ENCODE peak calls at places on chromosomes 12 and 14, in five cellular contexts. One of them, this sample, is unnamed.

GRCh38 chr12:13609874-13610273 is 371.5 kb downstream of the GRIN2B start:
- DNase-seq in tibial artery: no peak
- DNase-seq in IMR-90: no peak
- DNase-seq in Peyer's patch: no peak
- DNase-seq in kidney epithelial cell: no peak
- DNase-seq in this sample: no peak

GRCh38 chr14:91744068-91744480 is 12.2 kb upstream of the CATSPERB start:
- DNase-seq in Peyer's patch: no peak
- DNase-seq in tibial artery: no peak
- DNase-seq in kidney epithelial cell: no peak
- DNase-seq in IMR-90: no peak
- DNase-seq in this sample: peak; percentile 88

GRCh38 chr12:132327351-132328171 is 1.8 kb downstream of the GALNT9 start:
- DNase-seq in tibial artery: no peak
- DNase-seq in kidney epithelial cell: peak; percentile 55
- DNase-seq in Peyer's patch: no peak
- DNase-seq in IMR-90: peak; percentile 82
- DNase-seq in this sample: peak; percentile 28

GRCh38 chr12:94169966-94170689 is 21.8 kb downstream of the PLXNC1 start:
- DNase-seq in kidney epithelial cell: no peak
- DNase-seq in Peyer's patch: no peak
- DNase-seq in IMR-90: no peak
- DNase-seq in tibial artery: no peak
- DNase-seq in this sample: no peak

GRCh38 chr14:21236948-21237797 is 32.1 kb downstream of the HNRNPC start:
- DNase-seq in IMR-90: no peak
- DNase-seq in kidney epithelial cell: no peak
- DNase-seq in tibial artery: no peak
- DNase-seq in Peyer's patch: no peak
- DNase-seq in this sample: no peak

GRCh38 chr14:105863296-105864108 is 337.1 kb downstream of the TMEM121 start:
- DNase-seq in Peyer's patch: no peak
- DNase-seq in tibial artery: peak; percentile 54
- DNase-seq in kidney epithelial cell: no peak
- DNase-seq in IMR-90: no peak
- DNase-seq in this sample: no peak

GRCh38 chr14:62071029-62071428 is 308.8 kb downstream of the SNAPC1 start:
- DNase-seq in kidney epithelial cell: no peak
- DNase-seq in IMR-90: peak; percentile 8
- DNase-seq in tibial artery: no peak
- DNase-seq in Peyer's patch: no peak
- DNase-seq in this sample: no peak

GRCh38 chr14:53538316-53538851 is 385.3 kb upstream of the DDHD1 start:
- DNase-seq in tibial artery: no peak
- DNase-seq in IMR-90: peak; percentile 60
- DNase-seq in Peyer's patch: no peak
- DNase-seq in kidney epithelial cell: no peak
- DNase-seq in this sample: no peak

GRCh38 chr14:68797180-68797670 is 4.4 kb upstream of the ZFP36L1 start:
- DNase-seq in Peyer's patch: peak; percentile 15
- DNase-seq in kidney epithelial cell: no peak
- DNase-seq in IMR-90: no peak
- DNase-seq in tibial artery: no peak
- DNase-seq in this sample: no peak

GRCh38 chr12:49330032-49330619 is 6.9 kb downstream of the C1QL4 start:
- DNase-seq in tibial artery: no peak
- DNase-seq in IMR-90: no peak
- DNase-seq in Peyer's patch: no peak
- DNase-seq in kidney epithelial cell: no peak
- DNase-seq in this sample: no peak

GRCh38 chr12:13799574-13799973 is 181.8 kb downstream of the GRIN2B start:
- DNase-seq in kidney epithelial cell: no peak
- DNase-seq in IMR-90: no peak
- DNase-seq in Peyer's patch: no peak
- DNase-seq in tibial artery: no peak
- DNase-seq in this sample: no peak

GRCh38 chr14:68677901-68678300 is 115.0 kb downstream of the ZFP36L1 start:
- DNase-seq in kidney epithelial cell: no peak
- DNase-seq in Peyer's patch: no peak
- DNase-seq in IMR-90: no peak
- DNase-seq in tibial artery: peak; percentile 29
- DNase-seq in this sample: no peak

GRCh38 chr14:89327771-89328212 is 89.2 kb downstream of the FOXN3 start:
- DNase-seq in kidney epithelial cell: no peak
- DNase-seq in tibial artery: no peak
- DNase-seq in IMR-90: peak; percentile 71
- DNase-seq in Peyer's patch: no peak
- DNase-seq in this sample: no peak

GRCh38 chr14:93006484-93007128 is 83.7 kb downstream of the CHGA start:
- DNase-seq in kidney epithelial cell: no peak
- DNase-seq in IMR-90: no peak
- DNase-seq in Peyer's patch: no peak
- DNase-seq in tibial artery: no peak
- DNase-seq in this sample: no peak

GRCh38 chr12:19643635-19644034 is 204.3 kb downstream of the AEBP2 start:
- DNase-seq in tibial artery: no peak
- DNase-seq in IMR-90: peak; percentile 68
- DNase-seq in Peyer's patch: no peak
- DNase-seq in kidney epithelial cell: peak; percentile 19
- DNase-seq in this sample: peak; percentile 57

GRCh38 chr14:39977198-39977597 is 545.0 kb upstream of the FBXO33 start:
- DNase-seq in IMR-90: no peak
- DNase-seq in tibial artery: no peak
- DNase-seq in kidney epithelial cell: no peak
- DNase-seq in Peyer's patch: no peak
- DNase-seq in this sample: no peak

GRCh38 chr12:2154050-2154449 is 101.3 kb downstream of the CACNA1C start:
- DNase-seq in kidney epithelial cell: no peak
- DNase-seq in Peyer's patch: no peak
- DNase-seq in tibial artery: no peak
- DNase-seq in IMR-90: peak; percentile 88
- DNase-seq in this sample: no peak

GRCh38 chr14:85529803-85530574 is at the start of gene FLRT2:
- DNase-seq in kidney epithelial cell: no peak
- DNase-seq in Peyer's patch: no peak
- DNase-seq in IMR-90: peak; percentile 44
- DNase-seq in tibial artery: peak; percentile 80
- DNase-seq in this sample: peak; percentile 54

GRCh38 chr14:74963705-74964271 is 8.4 kb upstream of the PGF start:
- DNase-seq in Peyer's patch: no peak
- DNase-seq in kidney epithelial cell: no peak
- DNase-seq in IMR-90: peak; percentile 76
- DNase-seq in tibial artery: no peak
- DNase-seq in this sample: peak; percentile 86

GRCh38 chr12:54959291-54960018 is 25.1 kb downstream of the TESPA1 start:
- DNase-seq in tibial artery: no peak
- DNase-seq in Peyer's patch: no peak
- DNase-seq in kidney epithelial cell: no peak
- DNase-seq in IMR-90: no peak
- DNase-seq in this sample: peak; percentile 63

GRCh38 chr12:105343836-105344235 is 13.3 kb downstream of the C12orf75 start:
- DNase-seq in kidney epithelial cell: no peak
- DNase-seq in Peyer's patch: no peak
- DNase-seq in IMR-90: no peak
- DNase-seq in tibial artery: no peak
- DNase-seq in this sample: no peak

GRCh38 chr12:25806271-25806670 is 152.2 kb upstream of the RASSF8 start:
- DNase-seq in kidney epithelial cell: no peak
- DNase-seq in Peyer's patch: no peak
- DNase-seq in tibial artery: no peak
- DNase-seq in IMR-90: peak; percentile 72
- DNase-seq in this sample: peak; percentile 33

GRCh38 chr12:127191124-127191523 is 1075.8 kb upstream of the TMEM132C start:
- DNase-seq in IMR-90: peak; percentile 74
- DNase-seq in kidney epithelial cell: peak; percentile 37
- DNase-seq in Peyer's patch: no peak
- DNase-seq in tibial artery: no peak
- DNase-seq in this sample: peak; percentile 86

GRCh38 chr14:65043893-65044595 is 57.3 kb downstream of the FNTB start:
- DNase-seq in kidney epithelial cell: no peak
- DNase-seq in IMR-90: no peak
- DNase-seq in Peyer's patch: no peak
- DNase-seq in tibial artery: no peak
- DNase-seq in this sample: no peak

GRCh38 chr12:28390716-28391452 is 200.6 kb downstream of the CCDC91 start:
- DNase-seq in IMR-90: peak; percentile 52
- DNase-seq in Peyer's patch: no peak
- DNase-seq in tibial artery: no peak
- DNase-seq in kidney epithelial cell: no peak
- DNase-seq in this sample: no peak

GRCh38 chr14:22008098-22008412 is 334.4 kb upstream of the OR4E1 start:
- DNase-seq in Peyer's patch: no peak
- DNase-seq in tibial artery: no peak
- DNase-seq in kidney epithelial cell: no peak
- DNase-seq in IMR-90: no peak
- DNase-seq in this sample: no peak

GRCh38 chr14:68814376-68815287 is 21.8 kb upstream of the ZFP36L1 start:
- DNase-seq in IMR-90: peak; percentile 68
- DNase-seq in Peyer's patch: peak; percentile 90
- DNase-seq in tibial artery: no peak
- DNase-seq in kidney epithelial cell: peak; percentile 80
- DNase-seq in this sample: no peak

GRCh38 chr12:58873496-58873895 is 46.8 kb downstream of the LRIG3 start:
- DNase-seq in IMR-90: no peak
- DNase-seq in Peyer's patch: no peak
- DNase-seq in tibial artery: no peak
- DNase-seq in kidney epithelial cell: peak; percentile 87
- DNase-seq in this sample: no peak

GRCh38 chr12:58877243-58877743 is 43.0 kb downstream of the LRIG3 start:
- DNase-seq in IMR-90: peak; percentile 100
- DNase-seq in tibial artery: no peak
- DNase-seq in kidney epithelial cell: peak; percentile 100
- DNase-seq in Peyer's patch: no peak
- DNase-seq in this sample: peak; percentile 100

DNA sequence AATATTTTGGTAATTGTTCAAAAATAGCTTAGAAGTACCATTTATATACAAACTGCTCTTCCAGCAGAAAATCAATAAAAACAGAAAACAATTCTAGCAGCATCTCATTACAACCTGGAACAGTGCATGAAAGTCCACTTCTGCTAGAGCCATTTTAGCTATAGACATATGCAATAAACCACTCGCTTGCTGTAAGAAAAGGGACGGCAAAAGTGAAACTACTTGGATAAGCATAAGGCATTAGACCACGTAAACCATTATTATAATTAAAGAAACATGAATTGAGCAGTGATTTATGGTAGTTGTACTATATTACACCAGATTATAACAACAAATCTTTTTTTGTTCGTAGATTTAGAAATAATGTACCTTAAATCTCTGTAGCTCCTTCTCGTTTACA is 48.7 kb downstream of the LRIG3 start:
- DNase-seq in tibial artery: no peak
- DNase-seq in Peyer's patch: no peak
- DNase-seq in IMR-90: no peak
- DNase-seq in kidney epithelial cell: no peak
- DNase-seq in this sample: no peak
- H3K36me3 ChIP-seq in tibial artery: peaks cover 54% of the 10 kb centered on the region
- H3K36me3 ChIP-seq in Peyer's patch: no peaks in the 10 kb centered on the region
- H3K36me3 ChIP-seq in IMR-90: peaks cover 48% of the 10 kb centered on the region
- H3K36me3 ChIP-seq in kidney epithelial cell: peaks cover 4% of the 10 kb centered on the region
- H3K36me3 ChIP-seq in this sample: peaks cover 27% of the 10 kb centered on the region

GRCh38 chr12:23887055-23887835 is 62.2 kb downstream of the SOX5 start:
- DNase-seq in Peyer's patch: no peak
- DNase-seq in kidney epithelial cell: no peak
- DNase-seq in tibial artery: no peak
- DNase-seq in IMR-90: no peak
- DNase-seq in this sample: peak; percentile 8

GRCh38 chr12:23889069-23889440 is 60.4 kb downstream of the SOX5 start:
- DNase-seq in IMR-90: no peak
- DNase-seq in tibial artery: no peak
- DNase-seq in kidney epithelial cell: no peak
- DNase-seq in Peyer's patch: no peak
- DNase-seq in this sample: no peak

GRCh38 chr12:23888396-23889068 is 60.9 kb downstream of the SOX5 start:
- DNase-seq in Peyer's patch: no peak
- DNase-seq in IMR-90: no peak
- DNase-seq in tibial artery: no peak
- DNase-seq in kidney epithelial cell: no peak
- DNase-seq in this sample: no peak

GRCh38 chr12:23893611-23894010 is 55.9 kb downstream of the SOX5 start:
- DNase-seq in Peyer's patch: no peak
- DNase-seq in tibial artery: no peak
- DNase-seq in kidney epithelial cell: no peak
- DNase-seq in IMR-90: no peak
- DNase-seq in this sample: peak; percentile 9

GRCh38 chr12:23891115-23891514 is 58.4 kb downstream of the SOX5 start:
- DNase-seq in IMR-90: no peak
- DNase-seq in Peyer's patch: no peak
- DNase-seq in tibial artery: no peak
- DNase-seq in kidney epithelial cell: no peak
- DNase-seq in this sample: no peak
- H3K4me3 ChIP-seq in IMR-90: no peak overlapping the region
- H3K4me3 ChIP-seq in Peyer's patch: no peak overlapping the region
- H3K4me3 ChIP-seq in tibial artery: no peak overlapping the region
- H3K4me3 ChIP-seq in kidney epithelial cell: no peak overlapping the region
- H3K4me3 ChIP-seq in this sample: no peak overlapping the region

GRCh38 chr12:108040968-108041367 is 88.1 kb upstream of the WSCD2 start:
- DNase-seq in kidney epithelial cell: no peak
- DNase-seq in IMR-90: no peak
- DNase-seq in tibial artery: no peak
- DNase-seq in Peyer's patch: no peak
- DNase-seq in this sample: no peak

GRCh38 chr12:108035372-108035771 is 93.7 kb upstream of the WSCD2 start:
- DNase-seq in Peyer's patch: no peak
- DNase-seq in tibial artery: no peak
- DNase-seq in IMR-90: no peak
- DNase-seq in kidney epithelial cell: no peak
- DNase-seq in this sample: no peak

GRCh38 chr12:108033091-108033490 is 96.0 kb upstream of the WSCD2 start:
- DNase-seq in Peyer's patch: no peak
- DNase-seq in tibial artery: no peak
- DNase-seq in IMR-90: no peak
- DNase-seq in kidney epithelial cell: no peak
- DNase-seq in this sample: no peak

GRCh38 chr12:108039794-108040193 is 89.3 kb upstream of the WSCD2 start:
- DNase-seq in kidney epithelial cell: no peak
- DNase-seq in tibial artery: no peak
- DNase-seq in IMR-90: no peak
- DNase-seq in Peyer's patch: no peak
- DNase-seq in this sample: no peak

GRCh38 chr12:108037960-108038359 is 91.1 kb upstream of the WSCD2 start:
- DNase-seq in kidney epithelial cell: no peak
- DNase-seq in IMR-90: no peak
- DNase-seq in Peyer's patch: no peak
- DNase-seq in tibial artery: no peak
- DNase-seq in this sample: no peak
- TF ChIP-seq CTCF in kidney epithelial cell: no peak
- TF ChIP-seq CTCF in IMR-90: no peak
- TF ChIP-seq CTCF in Peyer's patch: no peak
- TF ChIP-seq CTCF in tibial artery: no peak
- TF ChIP-seq CTCF in this sample: no peak

GRCh38 chr14:55191101-55191880 is at the start of gene DLGAP5:
- DNase-seq in kidney epithelial cell: peak; percentile 93
- DNase-seq in tibial artery: peak; percentile 96
- DNase-seq in IMR-90: peak; percentile 94
- DNase-seq in Peyer's patch: peak; percentile 88
- DNase-seq in this sample: peak; percentile 97

GRCh38 chr14:55191881-55192616 is 664 bp upstream of the DLGAP5 start:
- DNase-seq in tibial artery: no peak
- DNase-seq in Peyer's patch: no peak
- DNase-seq in kidney epithelial cell: no peak
- DNase-seq in IMR-90: no peak
- DNase-seq in this sample: no peak

GRCh38 chr14:55188686-55189295 is 2.6 kb downstream of the DLGAP5 start:
- DNase-seq in IMR-90: peak; percentile 31
- DNase-seq in kidney epithelial cell: no peak
- DNase-seq in Peyer's patch: no peak
- DNase-seq in tibial artery: no peak
- DNase-seq in this sample: no peak
- H3K36me3 ChIP-seq in IMR-90: peaks cover 2% of the 10 kb centered on the region
- H3K36me3 ChIP-seq in kidney epithelial cell: no peaks in the 10 kb centered on the region
- H3K36me3 ChIP-seq in Peyer's patch: no peaks in the 10 kb centered on the region
- H3K36me3 ChIP-seq in tibial artery: no peaks in the 10 kb centered on the region
- H3K36me3 ChIP-seq in this sample: no peaks in the 10 kb centered on the region

This sample was measured in bronchial epithelial cell.